ENCODE peak calls at places on chromosomes 4 and X, in nine cellular contexts. L is OCI-LY7; H is dorsolateral prefrontal cortex; D is cardiac muscle cell; V is brain microvascular endothelial cell; Y is naive thymus-derived CD4-positive, alpha-beta T cell; O is CD4-positive, CD25-positive, alpha-beta regulatory T cell; R is osteoblast; I is MM.1S. W is an unnamed sample.

GRCh38 chrX:13721819-13722527 is 12.4 kb downstream of the TRAPPC2 start:
- DNase-seq in L (peak), H (no peak), D (peak), V (peak), Y (no peak), O (no peak), R (no peak), I (no peak), W (no peak)

GRCh38 chr4:21512351-21512750 is 436.2 kb downstream of the KCNIP4 start:
- DNase-seq in L (peak), H (no peak), D (peak), V (peak), Y (no peak), O (no peak), R (no peak), I (peak), W (no peak)

GRCh38 chr4:103754844-103755243 is 35.1 kb upstream of the TACR3 start:
- DNase-seq in L (no peak), H (no peak), D (no peak), V (no peak), Y (no peak), O (no peak), R (no peak), I (no peak), W (no peak)

GRCh38 chr4:153159728-153160221 is 44.5 kb upstream of the TRIM2 start:
- DNase-seq in L (no peak), H (no peak), D (peak), V (no peak), Y (no peak), O (no peak), R (peak), I (no peak), W (no peak)

GRCh38 chr4:26161030-26161824 is 159.6 kb upstream of the RBPJ start:
- DNase-seq in L (peak), H (no peak), D (no peak), V (no peak), Y (no peak), O (no peak), R (no peak), I (no peak), W (no peak)

GRCh38 chr4:109294468-109295020 is 7.9 kb downstream of the COL25A1 start:
- DNase-seq in L (no peak), H (no peak), D (no peak), V (peak), Y (no peak), O (no peak), R (no peak), I (no peak), W (no peak)

GRCh38 chr4:89737888-89738287 is 99.1 kb downstream of the SNCA start:
- DNase-seq in L (no peak), H (no peak), D (peak), V (no peak), Y (no peak), O (no peak), R (peak), I (no peak), W (no peak)

GRCh38 chr4:13182136-13182535 is 302.0 kb downstream of the RAB28 start:
- DNase-seq in L (no peak), H (no peak), D (no peak), V (peak), Y (no peak), O (no peak), R (no peak), I (no peak), W (no peak)

GRCh38 chrX:136310411-136310810 is 9.6 kb downstream of the ADGRG4 start:
- DNase-seq in L (no peak), H (no peak), D (peak), V (peak), Y (no peak), O (no peak), R (no peak), I (no peak), W (no peak)

GRCh38 chr4:74055096-74055495 is 16.6 kb upstream of the CXCL3 start:
- DNase-seq in L (no peak), H (no peak), D (no peak), V (no peak), Y (no peak), O (no peak), R (no peak), I (no peak), W (no peak)

GRCh38 chr4:28926156-28926555 is 1794.0 kb upstream of the PCDH7 start:
- DNase-seq in L (no peak), H (no peak), D (no peak), V (no peak), Y (no peak), O (no peak), R (no peak), I (no peak), W (no peak)

GRCh38 chr4:15234101-15234500 is 193.7 kb upstream of the C1QTNF7 start:
- DNase-seq in L (no peak), H (no peak), D (peak), V (peak), Y (no peak), O (no peak), R (no peak), I (no peak), W (no peak)

DNA sequence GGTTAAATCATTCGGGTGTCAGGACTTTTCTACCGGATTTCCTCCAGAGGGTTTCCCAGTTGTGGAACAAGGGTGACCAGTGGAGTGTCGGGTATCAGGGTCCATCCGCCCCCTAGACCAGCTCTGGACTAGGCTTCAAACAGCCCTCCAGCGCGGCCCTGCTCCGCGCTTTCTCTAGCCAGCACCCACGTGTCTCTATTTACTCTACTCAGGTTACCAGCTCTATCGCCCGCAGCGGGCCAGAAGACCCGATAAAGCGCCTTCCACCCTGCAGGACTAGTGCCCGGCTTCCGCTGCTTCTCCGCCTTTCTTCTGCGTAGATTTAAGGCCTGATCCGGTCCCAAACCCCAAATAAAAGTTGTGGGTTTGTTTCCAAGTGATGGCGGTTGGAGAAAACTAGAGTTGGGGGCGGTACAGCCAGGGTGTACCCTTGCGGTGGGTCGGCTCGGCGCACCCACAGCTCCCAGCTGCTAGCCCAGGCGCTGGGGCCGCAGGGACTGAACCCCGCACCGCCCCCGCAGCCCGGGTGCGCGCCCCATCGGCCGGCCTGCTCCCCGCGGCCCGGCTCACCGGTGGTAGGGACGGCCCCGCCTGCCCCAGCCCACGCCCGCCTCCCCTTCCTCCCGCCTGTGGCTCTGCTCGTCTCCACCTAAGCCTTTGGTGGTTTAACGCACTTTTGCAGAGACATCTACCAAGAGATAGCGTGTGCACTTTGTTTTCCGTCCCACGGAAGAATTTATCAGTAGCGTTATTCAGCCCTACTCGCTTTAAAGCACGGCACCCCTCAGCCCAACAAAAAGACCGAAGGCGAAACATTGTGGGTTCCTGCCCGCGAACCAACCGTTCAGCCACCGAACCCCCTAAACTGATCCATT is 2.1 kb downstream of the LEF1 start:
- DNase-seq in L (peak), H (no peak), D (no peak), V (no peak), Y (peak), O (peak), R (peak), I (peak), W (no peak)
- H3K27ac ChIP-seq in L (peak), H (peak), D (peak), V (no peak), Y (peak), O (peak), R (no peak), I (peak), W (peak)

DNA sequence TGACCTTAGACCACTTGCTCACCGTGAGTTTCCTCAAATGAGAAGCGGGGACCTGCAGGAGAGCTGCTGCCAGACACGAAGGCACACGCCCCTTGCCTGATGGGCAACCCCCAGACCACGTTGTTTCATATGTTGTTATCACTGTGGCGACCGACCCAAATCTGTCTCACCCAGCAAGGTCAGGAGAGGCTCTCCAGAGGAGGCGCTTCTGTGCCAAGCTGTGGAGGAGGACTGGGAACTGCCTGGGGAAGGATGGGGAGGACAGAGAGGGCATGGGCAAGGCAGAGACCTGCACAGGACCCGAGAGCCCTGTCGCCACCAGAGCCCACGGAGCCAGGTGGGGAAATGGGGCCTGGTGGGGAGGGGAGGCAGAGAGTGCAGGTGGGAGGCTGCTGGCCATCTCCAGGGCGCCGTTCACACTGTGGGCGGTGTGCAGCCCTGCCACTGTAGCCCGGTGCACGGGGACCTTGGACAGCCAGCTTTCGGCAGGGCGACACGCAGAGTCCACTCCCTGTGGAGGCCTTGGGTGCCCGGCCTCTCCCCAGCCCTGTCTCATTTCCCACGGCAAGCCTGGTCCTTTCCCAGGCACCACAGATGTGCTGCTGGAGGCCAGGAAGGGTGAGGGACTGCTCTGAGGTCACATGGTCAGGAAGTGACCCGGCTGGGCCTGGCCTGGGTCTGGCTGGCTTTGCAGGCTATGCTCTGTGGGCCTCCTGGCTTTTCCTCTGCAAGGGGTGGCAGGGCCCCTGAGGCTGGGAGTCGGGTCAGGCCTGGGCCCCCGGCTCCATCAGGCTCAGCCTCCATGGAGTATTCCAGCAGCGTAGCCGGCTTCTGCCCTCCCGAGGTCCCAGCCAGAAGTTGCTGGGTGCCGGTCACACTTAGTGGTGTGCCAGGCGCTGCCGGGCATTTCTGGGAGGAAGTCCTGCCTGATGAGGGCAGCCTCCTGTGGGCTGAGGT is 3.2 kb downstream of the HTRA3 start:
- DNase-seq in L (no peak), H (no peak), D (peak), V (no peak), Y (no peak), O (no peak), R (peak), I (no peak), W (no peak)
- H3K27ac ChIP-seq in L (no peak), H (no peak), D (no peak), V (no peak), Y (no peak), O (no peak), R (no peak), I (no peak), W (no peak)

GRCh38 chr4:41427306-41427882 is 110.6 kb upstream of the LIMCH1 start:
- DNase-seq in L (no peak), H (no peak), D (no peak), V (no peak), Y (no peak), O (no peak), R (no peak), I (no peak), W (no peak)
- H3K27ac ChIP-seq in L (no peak), H (peak), D (no peak), V (no peak), Y (no peak), O (no peak), R (no peak), I (no peak), W (peak)

DNA sequence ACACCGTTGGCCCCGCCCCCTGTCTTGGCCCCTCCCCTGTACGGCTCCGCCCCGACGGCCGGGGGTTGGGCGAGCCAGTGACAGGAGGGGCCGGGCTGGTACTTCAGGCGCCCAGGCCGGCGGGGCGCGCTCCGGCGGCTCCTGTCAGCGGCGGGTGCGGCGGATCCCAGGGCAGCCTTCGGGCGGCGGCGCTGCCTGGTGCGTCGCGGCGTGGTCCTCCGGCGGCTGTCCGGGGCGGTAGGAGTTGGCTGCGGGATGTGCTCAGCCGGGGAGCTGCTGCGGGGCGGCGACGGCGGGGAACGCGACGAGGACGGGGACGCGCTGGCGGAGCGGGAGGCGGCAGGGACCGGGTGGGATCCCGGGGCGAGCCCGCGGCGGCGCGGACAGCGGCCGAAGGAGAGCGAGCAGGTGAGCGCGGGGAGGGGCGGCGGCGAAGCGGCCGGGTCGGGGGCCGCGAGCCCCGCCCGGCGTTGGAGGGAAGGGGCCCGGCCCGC is at the start of gene FAM241A:
- DNase-seq in L (peak), H (peak), D (peak), V (peak), Y (peak), O (peak), R (peak), I (peak), W (peak)
- H3K27ac ChIP-seq in L (peak), H (peak), D (peak), V (peak), Y (peak), O (peak), R (peak), I (peak), W (peak)

DNA sequence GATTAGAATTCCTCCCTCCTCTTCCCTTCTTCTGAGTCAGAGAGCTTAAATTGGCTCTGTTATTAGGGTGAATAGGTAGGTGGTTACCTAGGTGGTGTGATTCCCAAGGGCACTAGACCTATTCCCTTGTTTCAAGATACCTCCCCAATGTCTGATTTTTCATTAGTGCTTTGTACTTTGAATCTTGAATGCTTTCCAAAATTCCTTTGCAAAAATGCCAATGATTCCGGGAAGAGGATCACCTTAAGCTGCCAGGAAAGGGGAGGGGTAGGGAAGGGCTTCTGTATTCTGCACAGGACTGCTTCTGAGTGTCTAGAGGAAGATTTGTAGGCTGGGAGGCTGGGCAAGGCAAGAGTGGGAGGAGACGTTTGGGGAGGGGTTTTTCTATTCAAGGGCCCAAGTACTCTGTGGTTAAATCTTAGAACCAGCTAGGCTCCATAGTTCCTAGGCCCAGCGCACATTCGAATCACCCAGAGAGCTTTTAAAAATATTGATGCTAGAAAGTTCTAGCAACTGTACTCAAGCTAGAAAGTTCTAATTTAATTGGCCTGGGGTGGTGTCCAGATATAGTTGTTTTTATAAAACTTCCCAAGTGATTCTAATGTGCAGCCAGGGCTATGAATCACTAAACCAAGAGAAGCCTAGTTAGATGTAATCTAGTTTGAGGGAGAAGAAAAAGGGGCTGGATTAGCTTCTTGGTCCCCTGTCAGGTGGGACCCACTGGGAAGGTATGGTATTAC is 24.2 kb upstream of the MSN start:
- DNase-seq in L (no peak), H (no peak), D (peak), V (no peak), Y (no peak), O (no peak), R (no peak), I (no peak), W (no peak)
- H3K27ac ChIP-seq in L (no peak), H (no peak), D (no peak), V (no peak), Y (no peak), O (no peak), R (peak), I (no peak), W (no peak)

W was measured in caudate nucleus.